ENCODE peak calls at places on chromosomes 1 and 21, in five cellular contexts. Q is cardiac fibroblast, E is breast epithelium, J is neural crest cell, B is foreskin fibroblast. K is an unnamed sample.

GRCh38 chr1:25844485-25845337 is 14.5 kb downstream of the AUNIP start:
- DNase-seq in J (no peak), E (no peak), B (no peak), Q (no peak), K (no peak)

GRCh38 chr21:28754127-28754611 is 238.5 kb downstream of the LTN1 start:
- DNase-seq in E (no peak), J (no peak), Q (peak), B (peak), K (no peak)

GRCh38 chr1:207520946-207521345 is 25.0 kb downstream of the CR1 start:
- DNase-seq in E (no peak), Q (no peak), J (no peak), B (no peak), K (no peak)

GRCh38 chr21:33543505-33544129 is 779 bp downstream of the SON start:
- DNase-seq in E (peak), B (no peak), Q (no peak), J (peak), K (peak)

GRCh38 chr1:51858892-51859291 is 19.6 kb downstream of the NRDC start:
- DNase-seq in Q (no peak), E (no peak), B (no peak), J (no peak), K (no peak)

GRCh38 chr1:12616709-12617373 is 1.2 kb downstream of the DHRS3 start:
- DNase-seq in Q (no peak), J (no peak), E (no peak), B (no peak), K (peak)

GRCh38 chr1:37403166-37403565 is 71.2 kb upstream of the ZC3H12A start:
- DNase-seq in E (no peak), Q (no peak), J (no peak), B (no peak), K (no peak)

GRCh38 chr1:105023719-105024118 is 1274.0 kb downstream of the AMY1C start:
- DNase-seq in J (no peak), E (no peak), Q (no peak), B (no peak), K (no peak)

GRCh38 chr1:151511636-151512215 is 539 bp downstream of the CGN start:
- DNase-seq in Q (no peak), E (peak), B (no peak), J (peak), K (no peak)

GRCh38 chr1:17162941-17163340 is 42.0 kb upstream of the PADI1 start:
- DNase-seq in Q (no peak), E (no peak), B (no peak), J (no peak), K (no peak)

GRCh38 chr1:112718691-112719418 is 3.7 kb upstream of the PPM1J start:
- DNase-seq in J (peak), Q (peak), B (peak), E (peak), K (peak)

DNA sequence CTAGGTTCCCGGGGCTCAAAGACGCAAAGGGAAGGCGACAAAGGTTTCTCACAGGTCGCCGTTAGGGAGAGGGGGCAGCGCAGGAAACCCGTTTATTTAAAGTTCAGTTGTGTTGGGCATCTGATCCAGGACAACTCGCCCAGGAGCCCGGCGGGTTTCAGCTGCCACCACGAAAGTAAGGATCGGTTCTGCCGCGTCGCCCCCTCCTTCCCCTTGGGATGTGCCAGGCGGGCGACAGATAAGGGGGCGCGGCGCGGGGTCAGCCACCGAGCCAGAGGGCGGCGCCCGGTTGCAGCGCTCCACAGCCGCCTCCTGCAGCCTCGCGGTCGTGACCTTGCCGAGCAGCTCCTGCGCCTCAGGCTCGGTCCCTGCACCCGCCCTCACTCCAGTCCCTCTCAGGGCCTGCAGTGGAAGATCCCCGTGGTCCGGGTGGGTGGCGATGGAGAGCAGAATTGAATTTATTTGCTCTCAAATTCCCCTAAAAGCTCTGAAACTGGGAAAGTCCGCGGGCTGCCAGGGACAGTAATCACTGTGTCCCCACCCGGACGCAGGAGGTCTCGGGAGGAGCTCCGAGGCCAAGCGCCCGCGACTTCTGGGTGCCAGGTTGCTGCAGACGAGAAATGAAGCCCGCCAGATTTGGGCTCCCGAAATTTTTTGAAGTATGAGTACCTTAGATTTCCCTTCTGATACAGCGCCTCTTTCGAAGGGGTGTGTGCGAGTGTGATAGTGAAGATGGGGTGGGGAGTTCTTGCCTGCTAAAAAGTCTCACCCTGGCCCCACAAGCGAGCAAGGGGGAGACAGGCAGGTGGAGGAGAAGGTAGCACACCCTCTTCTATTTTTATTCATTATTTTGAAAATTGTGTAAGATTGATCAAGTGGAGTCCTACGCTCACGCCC is 28.4 kb upstream of the NFIA start:
- DNase-seq in E (no peak), Q (no peak), J (no peak), B (no peak), K (no peak)
- TF ChIP-seq CTCF in E (no peak), Q (no peak), J (no peak), B (no peak), K (no peak)

DNA sequence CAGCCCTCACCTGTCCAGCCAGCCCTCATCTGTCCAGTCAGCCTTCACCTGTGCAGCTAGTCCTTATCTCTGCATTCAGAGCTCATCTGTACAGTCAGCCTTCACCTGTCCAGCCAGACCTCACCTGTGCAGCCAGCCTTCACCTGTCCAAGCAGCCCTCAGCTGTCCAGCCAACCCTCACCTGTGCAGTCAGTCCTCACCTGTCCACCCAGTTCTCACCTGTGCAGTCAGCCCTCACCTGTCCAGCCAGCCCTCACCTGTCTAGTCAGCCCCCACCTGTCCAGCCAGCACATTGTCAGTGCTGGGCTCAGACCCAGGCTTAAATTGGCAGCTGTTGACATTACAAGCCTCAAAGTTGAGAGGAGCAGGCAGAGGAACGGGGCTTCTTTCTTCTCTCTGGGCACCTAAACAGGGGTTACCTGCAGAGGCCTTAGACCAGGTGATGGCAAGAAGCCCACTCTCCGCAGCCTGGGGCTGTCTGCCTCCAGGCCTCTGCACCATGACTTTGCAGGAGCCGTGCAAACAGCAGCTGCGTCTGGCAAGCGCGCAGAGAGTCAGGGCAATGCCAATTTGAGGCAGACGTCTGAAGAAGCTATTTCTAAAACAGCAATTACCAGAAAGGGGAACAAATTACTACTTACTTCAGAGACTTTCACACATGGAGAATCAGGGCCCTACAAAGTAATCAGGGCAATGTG is 506.1 kb downstream of the NPHP4 start:
- DNase-seq in B (no peak), Q (no peak), E (no peak), J (no peak), K (no peak)
- TF ChIP-seq CTCF in B (no peak), Q (no peak), E (no peak), J (no peak), K (no peak)

DNA sequence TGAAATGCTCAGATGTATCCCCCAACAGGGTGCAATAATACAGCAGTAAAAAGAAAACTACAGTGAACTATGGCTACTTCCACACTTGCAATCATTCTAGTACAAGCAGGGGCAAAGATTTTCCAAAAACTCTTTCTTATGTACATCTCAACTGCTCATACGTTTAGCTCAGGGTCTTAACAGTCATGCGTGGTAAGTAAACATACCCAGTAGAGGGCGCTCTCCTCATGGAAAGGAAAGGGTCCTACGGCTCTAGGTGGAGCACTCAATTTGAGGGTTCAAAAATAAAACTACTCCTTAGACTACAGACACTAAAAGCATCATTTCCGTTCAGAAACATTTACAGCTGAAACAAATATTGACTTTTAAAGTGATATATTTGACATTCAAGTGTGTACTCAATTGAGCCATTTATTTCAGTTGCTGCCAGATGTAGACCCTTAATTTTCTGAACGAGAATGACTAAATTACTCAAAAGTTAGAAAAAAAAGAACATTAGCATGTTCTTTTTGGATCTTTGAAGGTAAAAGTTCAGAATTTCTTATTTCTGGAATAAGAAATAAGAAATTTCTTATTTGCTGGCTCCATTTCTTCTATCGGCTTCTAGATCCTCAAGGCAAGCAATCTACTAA is 143.4 kb downstream of the KCTD3 start:
- DNase-seq in E (no peak), Q (peak), B (no peak), J (peak), K (no peak)
- TF ChIP-seq CTCF in E (no peak), Q (peak), B (peak), J (peak), K (no peak)

DNA sequence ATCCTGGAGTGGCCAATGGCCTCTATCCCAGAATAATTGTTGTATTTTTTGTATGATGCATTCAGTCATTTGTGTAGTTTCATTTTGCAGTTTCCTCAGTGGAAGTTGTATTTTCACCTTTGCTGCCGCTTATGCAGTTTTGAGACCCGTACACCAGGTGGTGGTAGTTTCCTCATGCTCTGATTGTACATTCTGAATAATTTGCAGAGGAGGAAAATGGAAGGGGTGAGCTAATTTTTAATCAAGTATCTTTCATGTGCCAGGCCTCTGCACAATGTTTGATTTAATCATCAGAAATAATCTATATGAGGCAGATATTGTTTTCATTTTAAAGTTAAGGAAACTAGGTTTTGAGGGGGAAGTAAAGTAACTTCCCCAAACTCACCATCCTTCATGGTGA is 29.5 kb downstream of the HLX start:
- DNase-seq in J (no peak), B (no peak), Q (peak), E (no peak), K (no peak)
- TF ChIP-seq CTCF in J (peak), B (peak), Q (peak), E (no peak), K (peak)

GRCh38 chr1:203031467-203031866 is 5.2 kb downstream of the PPFIA4 start:
- DNase-seq in E (no peak), Q (no peak), J (no peak), B (no peak), K (no peak)
- TF ChIP-seq CTCF in E (no peak), Q (no peak), J (peak), B (peak), K (peak)

GRCh38 chr1:38500352-38500751 is 359.2 kb downstream of the RRAGC start:
- DNase-seq in B (no peak), J (no peak), E (no peak), Q (no peak), K (no peak)
- TF ChIP-seq CTCF in B (peak), J (peak), E (no peak), Q (peak), K (peak)

GRCh38 chr1:234962340-234962989 is 166.2 kb downstream of the TOMM20 start:
- DNase-seq in B (peak), J (no peak), E (no peak), Q (peak), K (no peak)

GRCh38 chr1:234963904-234964702 is 164.5 kb downstream of the TOMM20 start:
- DNase-seq in J (no peak), B (no peak), E (no peak), Q (no peak), K (no peak)

GRCh38 chr1:234965128-234965527 is 163.5 kb downstream of the TOMM20 start:
- DNase-seq in B (no peak), Q (no peak), J (no peak), E (no peak), K (no peak)

GRCh38 chr1:234961468-234962339 is 166.9 kb downstream of the TOMM20 start:
- DNase-seq in B (peak), Q (peak), E (no peak), J (no peak), K (no peak)

GRCh38 chr1:234963180-234963903 is 165.3 kb downstream of the TOMM20 start:
- DNase-seq in E (peak), Q (peak), B (peak), J (no peak), K (no peak)
- TF ChIP-seq CTCF in E (no peak), Q (no peak), B (no peak), J (no peak), K (no peak)